ENCODE peak calls at places on chromosomes 12 and 14, in six cellular contexts. R, K, P, Z, W and N are unnamed samples.

GRCh38 chr12:108302471-108303311 is 36.4 kb downstream of the CMKLR1 start:
- DNase-seq in R (no peak), K (peak), P (no peak), Z (no peak), W (peak), N (no peak)

GRCh38 chr12:92288533-92288932 is 142.9 kb upstream of the BTG1 start:
- DNase-seq in R (no peak), K (no peak), P (no peak), Z (no peak), W (no peak), N (no peak)

GRCh38 chr14:77275041-77275854 is 4.2 kb upstream of the NGB start:
- DNase-seq in R (no peak), K (peak), P (no peak), Z (no peak), W (no peak), N (no peak)

GRCh38 chr14:90409209-90409730 is 12.4 kb downstream of the CALM1 start:
- DNase-seq in R (no peak), K (no peak), P (no peak), Z (no peak), W (no peak), N (no peak)

GRCh38 chr14:59566725-59567124 is 9.9 kb downstream of the CCDC175 start:
- DNase-seq in R (no peak), K (no peak), P (no peak), Z (no peak), W (no peak), N (no peak)

GRCh38 chr14:22721213-22721612 is 45.3 kb upstream of the OXA1L start:
- DNase-seq in R (no peak), K (no peak), P (no peak), Z (no peak), W (no peak), N (no peak)

GRCh38 chr12:91931110-91931509 is 214.5 kb downstream of the BTG1 start:
- DNase-seq in R (no peak), K (no peak), P (no peak), Z (no peak), W (no peak), N (no peak)

GRCh38 chr12:107491856-107492255 is 193.7 kb upstream of the PWP1 start:
- DNase-seq in R (no peak), K (no peak), P (no peak), Z (no peak), W (no peak), N (no peak)

GRCh38 chr14:87869619-87870583 is 123.1 kb downstream of the GALC start:
- DNase-seq in R (no peak), K (no peak), P (no peak), Z (no peak), W (no peak), N (no peak)

GRCh38 chr12:78732481-78732880 is 132.1 kb upstream of the SYT1 start:
- DNase-seq in R (no peak), K (no peak), P (no peak), Z (no peak), W (no peak), N (no peak)

GRCh38 chr14:20631023-20631820 is 10.3 kb downstream of the OR6S1 start:
- DNase-seq in R (no peak), K (no peak), P (no peak), Z (peak), W (no peak), N (no peak)

GRCh38 chr12:71538807-71539206 is 99.2 kb downstream of the LGR5 start:
- DNase-seq in R (no peak), K (no peak), P (no peak), Z (no peak), W (no peak), N (no peak)

GRCh38 chr14:71692496-71692895 is 239.7 kb upstream of the RGS6 start:
- DNase-seq in R (no peak), K (no peak), P (no peak), Z (no peak), W (no peak), N (no peak)

GRCh38 chr12:92297932-92298681 is 152.5 kb upstream of the BTG1 start:
- DNase-seq in R (no peak), K (no peak), P (no peak), Z (no peak), W (no peak), N (no peak)

GRCh38 chr12:112822056-112822455 is 30.5 kb downstream of the RPH3A start:
- DNase-seq in R (no peak), K (peak), P (no peak), Z (no peak), W (no peak), N (no peak)

GRCh38 chr12:98595152-98595988 is 1.9 kb downstream of the SLC25A3 start:
- DNase-seq in R (no peak), K (no peak), P (no peak), Z (no peak), W (no peak), N (no peak)

GRCh38 chr12:127130506-127131100 is 1136.4 kb upstream of the TMEM132C start:
- DNase-seq in R (no peak), K (no peak), P (no peak), Z (no peak), W (no peak), N (no peak)

GRCh38 chr14:31371651-31372050 is 48.7 kb downstream of the HEATR5A start:
- DNase-seq in R (no peak), K (no peak), P (no peak), Z (no peak), W (no peak), N (no peak)

GRCh38 chr14:74207943-74208342 is 31.3 kb upstream of the VSX2 start:
- DNase-seq in R (no peak), K (no peak), P (no peak), Z (no peak), W (no peak), N (no peak)

GRCh38 chr12:459430-460258 is at the start of gene B4GALNT3:
- DNase-seq in R (peak), K (peak), P (no peak), Z (peak), W (no peak), N (peak)

GRCh38 chr12:50186667-50187066 is 19.5 kb upstream of the CERS5 start:
- DNase-seq in R (no peak), K (no peak), P (no peak), Z (no peak), W (no peak), N (no peak)

GRCh38 chr12:89469361-89469760 is 55.2 kb downstream of the GALNT4 start:
- DNase-seq in R (no peak), K (no peak), P (no peak), Z (no peak), W (no peak), N (no peak)

DNA sequence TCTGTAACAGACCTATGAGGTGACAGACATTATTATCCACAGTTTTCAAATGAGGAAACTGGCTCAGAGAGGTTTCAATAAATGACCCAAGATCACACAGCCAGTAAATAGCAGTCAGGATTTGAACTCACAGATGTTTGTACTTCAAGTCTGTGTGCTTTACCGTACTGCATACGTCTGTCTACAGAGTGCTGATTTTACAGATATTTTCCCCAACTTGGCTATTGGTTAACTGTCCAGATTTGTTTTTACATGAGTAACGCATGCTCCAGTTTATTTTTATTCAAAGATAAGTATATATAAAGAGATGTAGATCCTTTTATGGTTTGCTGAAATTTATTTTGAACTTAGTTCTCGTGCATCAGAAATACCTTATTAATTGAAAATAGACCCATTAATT is 65.7 kb upstream of the SLC38A2 start:
- DNase-seq in R (no peak), K (no peak), P (no peak), Z (no peak), W (no peak), N (no peak)
- TF ChIP-seq TAF1 in R (no peak), K (no peak), P (no peak), Z (no peak), W (no peak), N (no peak)

DNA sequence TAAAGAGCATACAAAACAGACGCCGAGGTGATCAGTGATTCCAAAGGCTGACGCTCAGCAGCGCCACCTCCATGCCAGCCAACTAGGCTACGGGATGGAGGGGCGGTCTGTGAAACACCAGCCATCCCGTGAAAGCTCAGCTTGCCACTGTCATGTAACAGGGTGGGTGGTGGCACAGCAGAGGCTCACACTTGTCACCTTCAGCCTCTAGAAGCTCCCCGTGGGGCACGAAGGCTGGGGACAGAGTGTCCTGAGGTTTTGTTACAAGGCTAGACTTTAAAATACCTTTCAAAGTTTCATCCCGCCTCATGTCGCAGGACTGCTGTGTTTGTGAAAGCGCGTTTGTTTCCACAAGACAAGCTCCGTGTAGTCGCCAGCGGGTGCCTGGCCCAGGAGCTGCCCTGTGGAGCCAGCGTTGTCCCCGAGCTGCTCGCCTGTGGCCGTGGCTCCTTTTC is 20.7 kb downstream of the XRCC3 start:
- DNase-seq in R (no peak), K (no peak), P (no peak), Z (no peak), W (no peak), N (no peak)
- TF ChIP-seq TAF1 in R (no peak), K (no peak), P (no peak), Z (no peak), W (no peak), N (no peak)

GRCh38 chr12:23504641-23505399 is 444.6 kb downstream of the SOX5 start:
- DNase-seq in R (no peak), K (no peak), P (no peak), Z (no peak), W (no peak), N (no peak)

GRCh38 chr12:23503544-23503943 is 445.9 kb downstream of the SOX5 start:
- DNase-seq in R (no peak), K (no peak), P (no peak), Z (no peak), W (no peak), N (no peak)

GRCh38 chr12:23502259-23502658 is 447.2 kb downstream of the SOX5 start:
- DNase-seq in R (no peak), K (no peak), P (no peak), Z (peak), W (no peak), N (no peak)

DNA sequence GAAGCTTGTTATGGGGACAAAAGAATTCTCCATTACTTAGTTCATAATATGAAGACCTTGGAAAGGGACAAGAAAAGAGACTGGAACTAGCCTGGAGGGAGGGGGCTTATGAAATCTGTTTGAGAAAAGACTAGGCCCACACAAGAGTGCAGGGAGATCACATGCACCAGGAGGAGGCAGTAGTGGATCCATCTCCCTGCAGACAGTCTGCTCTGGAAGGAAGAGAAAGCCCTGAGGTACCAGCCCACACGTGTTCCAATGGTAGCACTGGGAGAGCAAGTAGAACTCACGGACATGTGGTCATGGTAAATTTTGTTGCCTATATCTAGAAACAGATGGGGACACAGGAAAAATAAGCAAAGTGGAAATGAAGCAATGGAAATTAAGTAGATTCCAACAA is 445.4 kb downstream of the SOX5 start:
- DNase-seq in R (no peak), K (no peak), P (no peak), Z (peak), W (no peak), N (no peak)
- TF ChIP-seq TAF1 in R (no peak), K (no peak), P (no peak), Z (no peak), W (no peak), N (no peak)

GRCh38 chr14:104598461-104599273 is 5.9 kb downstream of the TMEM179 start:
- DNase-seq in R (peak), K (peak), P (no peak), Z (no peak), W (no peak), N (no peak)
- TF ChIP-seq TAF1 in R (no peak), K (no peak), P (no peak), Z (no peak), W (no peak), N (no peak)